ENCODE peak calls at places on chromosomes 4 and X, in seven cellular contexts. K, A, N, H, W, X and Y are unnamed samples.

GRCh38 chrX:78997870-78998558 is 52.8 kb downstream of the P2RY10 start:
- DNase-seq in K (no peak), H (no peak), W (no peak), N (no peak), X (no peak), A (no peak), Y (no peak)

GRCh38 chr4:125306112-125306511 is 8.6 kb upstream of the FAT4 start:
- DNase-seq in W (no peak), A (no peak), H (no peak), X (no peak), N (no peak), K (no peak), Y (no peak)

GRCh38 chr4:6776920-6777635 is 5.4 kb upstream of the KIAA0232 start:
- DNase-seq in A (no peak), W (no peak), K (no peak), X (no peak), H (no peak), N (no peak), Y (no peak)

GRCh38 chr4:184846531-184846930 is 20.8 kb upstream of the ACSL1 start:
- DNase-seq in H (no peak), W (no peak), A (no peak), X (no peak), K (no peak), N (no peak), Y (no peak)

GRCh38 chr4:65773636-65774035 is 103.3 kb upstream of the EPHA5 start:
- DNase-seq in H (no peak), N (no peak), X (no peak), W (no peak), K (no peak), A (no peak), Y (no peak)

GRCh38 chrX:53262918-53263394 is 18.4 kb downstream of the IQSEC2 start:
- DNase-seq in H (peak; percentile 18), N (no peak), A (no peak), K (no peak), X (no peak), W (no peak), Y (no peak)

GRCh38 chr4:107862658-107863057 is 37.9 kb downstream of the SGMS2 start:
- DNase-seq in A (no peak), N (no peak), K (peak; percentile 59), H (peak; percentile 25), X (no peak), W (no peak), Y (no peak)

GRCh38 chrX:15908891-15909290 is 54.3 kb upstream of the AP1S2 start:
- DNase-seq in K (no peak), N (no peak), X (no peak), H (no peak), A (no peak), W (no peak), Y (no peak)

GRCh38 chr4:1520145-1520661 is 114.0 kb upstream of the NKX1-1 start:
- DNase-seq in H (no peak), A (no peak), W (no peak), X (no peak), K (no peak), N (no peak), Y (no peak)

GRCh38 chr4:92658318-92658717 is 354.6 kb downstream of the GRID2 start:
- DNase-seq in N (no peak), A (no peak), H (no peak), K (no peak), W (no peak), X (no peak), Y (no peak)

GRCh38 chrX:39527045-39527444 is 570.7 kb downstream of the BCOR start:
- DNase-seq in K (peak; percentile 23), A (no peak), H (no peak), N (peak; percentile 17), W (no peak), X (no peak), Y (no peak)

GRCh38 chr4:139815646-139816601 is 150.3 kb downstream of the MGST2 start:
- DNase-seq in W (no peak), A (no peak), X (peak; percentile 23), H (no peak), K (peak; percentile 42), N (peak; percentile 34), Y (peak; percentile 40)

GRCh38 chrX:102651968-102652744 is 873 bp downstream of the GPRASP1 start:
- DNase-seq in K (peak; percentile 4), A (no peak), W (peak; percentile 46), N (no peak), H (peak; percentile 56), X (peak; percentile 48), Y (no peak)